ENCODE peak calls at places on chromosomes 13 and 19, in eight cellular contexts. T, B, J, S, C, P, A and D are unnamed samples.

GRCh38 chr13:42733046-42733445 is 48.3 kb upstream of the FAM216B start:
- DNase-seq in T (no peak), P (no peak), J (no peak), B (no peak), S (no peak), C (no peak), A (no peak), D (no peak)

GRCh38 chr13:26721251-26721939 is 39.2 kb downstream of the GPR12 start:
- DNase-seq in T (peak; percentile 1), J (no peak), B (no peak), C (no peak), A (peak; percentile 85), P (peak; percentile 13), S (peak; percentile 66), D (peak; percentile 68)

GRCh38 chr13:51814825-51815650 is 11.1 kb upstream of the DHRS12 start:
- DNase-seq in S (peak; percentile 76), J (peak; percentile 67), T (peak; percentile 45), A (peak; percentile 47), C (peak; percentile 79), P (no peak), B (peak; percentile 73), D (peak; percentile 70)

GRCh38 chr13:71867101-71867814 is at the start of gene DACH1:
- DNase-seq in J (peak; percentile 44), P (no peak), A (peak; percentile 70), T (peak; percentile 3), C (peak; percentile 69), S (peak; percentile 61), B (no peak), D (peak; percentile 46)

GRCh38 chr19:7986321-7987083 is 18.9 kb downstream of the ELAVL1 start:
- DNase-seq in A (no peak), S (no peak), B (peak; percentile 42), C (no peak), T (peak; percentile 35), P (no peak), J (no peak), D (no peak)

GRCh38 chr19:289651-290538 is 1.3 kb downstream of the PLPP2 start:
- DNase-seq in S (no peak), C (peak; percentile 27), B (peak; percentile 87), J (no peak), T (peak; percentile 86), P (no peak), A (no peak), D (no peak)

GRCh38 chr13:104779311-104779710 is 1713.1 kb upstream of the SLC10A2 start:
- DNase-seq in J (no peak), A (no peak), T (no peak), B (peak; percentile 13), P (no peak), C (no peak), S (no peak), D (peak; percentile 20)

GRCh38 chr13:22332411-22332810 is 661.5 kb downstream of the FGF9 start:
- DNase-seq in J (no peak), T (no peak), C (no peak), B (no peak), S (no peak), A (no peak), P (no peak), D (no peak)

GRCh38 chr13:101115762-101116161 is 300.5 kb downstream of the NALCN start:
- DNase-seq in C (no peak), S (no peak), P (no peak), B (no peak), T (peak; percentile 13), A (no peak), J (no peak), D (no peak)

GRCh38 chr19:38036707-38037106 is 129.7 kb downstream of the SIPA1L3 start:
- DNase-seq in B (no peak), J (no peak), S (no peak), P (no peak), C (no peak), T (no peak), A (peak; percentile 47), D (peak; percentile 56)

GRCh38 chr13:48643159-48643558 is 10.6 kb upstream of the CYSLTR2 start:
- DNase-seq in P (no peak), J (no peak), S (no peak), A (no peak), B (no peak), T (no peak), C (no peak), D (no peak)

GRCh38 chr13:44300895-44301638 is 72.6 kb upstream of the SERP2 start:
- DNase-seq in C (no peak), A (no peak), S (peak; percentile 85), B (peak; percentile 92), T (peak; percentile 76), P (peak; percentile 33), J (no peak), D (no peak)

GRCh38 chr13:50080856-50081105 is 65.5 kb downstream of the KCNRG start:
- DNase-seq in J (no peak), C (no peak), A (no peak), S (no peak), B (no peak), T (no peak), P (no peak), D (no peak)

GRCh38 chr13:114078501-114079451 is 53.6 kb downstream of the RASA3 start:
- DNase-seq in B (peak; percentile 78), S (peak; percentile 69), T (no peak), C (no peak), J (no peak), A (no peak), P (no peak), D (no peak)

GRCh38 chr13:45298206-45298505 is 42.8 kb downstream of the TPT1 start:
- DNase-seq in B (no peak), J (no peak), T (no peak), P (no peak), C (no peak), A (no peak), S (no peak), D (no peak)

GRCh38 chr13:113074401-113074800 is 31.2 kb upstream of the F7 start:
- DNase-seq in A (no peak), C (no peak), T (no peak), P (no peak), S (no peak), J (no peak), B (no peak), D (peak; percentile 7)

GRCh38 chr13:28451482-28452217 is 43.3 kb downstream of the FLT1 start:
- DNase-seq in T (no peak), S (no peak), B (no peak), A (no peak), J (no peak), P (no peak), C (no peak), D (no peak)

GRCh38 chr13:112616586-112617381 is 28.8 kb upstream of the TUBGCP3 start:
- DNase-seq in T (peak; percentile 51), A (peak; percentile 70), C (peak; percentile 69), P (peak; percentile 7), S (no peak), B (no peak), J (peak; percentile 28), D (peak; percentile 35)

DNA sequence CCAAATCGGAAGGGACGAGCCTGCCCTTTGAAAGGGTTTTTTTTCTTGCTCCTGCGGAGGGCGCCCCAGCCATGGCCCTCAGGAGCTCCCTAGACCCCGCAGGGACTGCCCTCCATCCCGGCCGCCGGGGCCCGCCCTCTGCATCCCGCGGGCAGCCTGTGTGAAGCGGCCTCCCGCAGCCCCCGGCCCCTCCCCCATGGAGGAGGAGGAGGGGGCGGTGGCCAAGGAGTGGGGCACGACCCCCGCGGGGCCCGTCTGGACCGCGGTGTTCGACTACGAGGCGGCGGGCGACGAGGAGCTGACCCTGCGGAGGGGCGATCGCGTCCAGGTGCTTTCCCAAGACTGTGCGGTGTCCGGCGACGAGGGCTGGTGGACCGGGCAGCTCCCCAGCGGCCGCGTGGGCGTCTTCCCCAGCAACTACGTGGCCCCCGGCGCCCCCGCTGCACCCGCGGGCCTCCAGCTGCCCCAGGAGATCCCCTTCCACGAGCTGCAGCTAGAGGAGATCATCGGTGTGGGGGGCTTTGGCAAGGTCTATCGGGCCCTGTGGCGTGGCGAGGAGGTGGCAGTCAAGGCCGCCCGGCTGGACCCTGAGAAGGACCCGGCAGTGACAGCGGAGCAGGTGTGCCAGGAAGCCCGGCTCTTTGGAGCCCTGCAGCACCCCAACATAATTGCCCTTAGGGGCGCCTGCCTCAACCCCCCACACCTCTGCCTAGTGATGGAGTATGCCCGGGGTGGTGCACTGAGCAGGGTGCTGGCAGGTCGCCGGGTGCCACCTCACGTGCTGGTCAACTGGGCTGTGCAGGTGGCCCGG is 815 bp downstream of the MAP3K10 start:
- DNase-seq in S (no peak), B (peak; percentile 12), P (no peak), C (peak; percentile 88), A (peak; percentile 76), T (peak; percentile 52), J (peak; percentile 37), D (peak; percentile 78)
- TF ChIP-seq CTCF in S (peak; percentile 10), B (no peak), P (no peak), C (peak; percentile 19), A (peak; percentile 23), T (peak; percentile 27), J (no peak), D (no peak)

GRCh38 chr19:45103625-45104319 is 10.8 kb downstream of the PPP1R37 start:
- DNase-seq in C (no peak), A (peak; percentile 88), S (no peak), P (no peak), T (no peak), B (no peak), J (no peak), D (no peak)
- TF ChIP-seq CTCF in C (no peak), A (peak; percentile 49), S (no peak), P (no peak), T (no peak), B (no peak), J (no peak), D (no peak)

GRCh38 chr19:17048885-17049453 is 22.4 kb upstream of the CPAMD8 start:
- DNase-seq in S (no peak), T (no peak), J (no peak), P (no peak), C (no peak), B (no peak), A (no peak), D (no peak)

GRCh38 chr19:17055636-17056035 is 19.6 kb downstream of the HAUS8 start:
- DNase-seq in B (no peak), T (no peak), S (no peak), A (no peak), J (no peak), P (no peak), C (no peak), D (no peak)

GRCh38 chr19:17054746-17055145 is 20.5 kb downstream of the HAUS8 start:
- DNase-seq in A (no peak), B (no peak), P (no peak), J (no peak), T (no peak), S (no peak), C (no peak), D (no peak)

GRCh38 chr19:17049711-17050280 is 23.2 kb upstream of the CPAMD8 start:
- DNase-seq in P (no peak), J (no peak), T (peak; percentile 16), A (no peak), B (peak; percentile 80), C (no peak), S (no peak), D (no peak)

GRCh38 chr19:17052439-17052838 is 22.8 kb downstream of the HAUS8 start:
- DNase-seq in A (peak; percentile 48), P (no peak), B (peak; percentile 35), T (peak; percentile 42), C (peak; percentile 62), S (no peak), J (peak; percentile 39), D (peak; percentile 69)
- TF ChIP-seq CTCF in A (peak; percentile 68), P (peak; percentile 57), B (peak; percentile 69), T (peak; percentile 52), C (peak; percentile 66), S (peak; percentile 54), J (peak; percentile 72), D (peak; percentile 75)

DNA sequence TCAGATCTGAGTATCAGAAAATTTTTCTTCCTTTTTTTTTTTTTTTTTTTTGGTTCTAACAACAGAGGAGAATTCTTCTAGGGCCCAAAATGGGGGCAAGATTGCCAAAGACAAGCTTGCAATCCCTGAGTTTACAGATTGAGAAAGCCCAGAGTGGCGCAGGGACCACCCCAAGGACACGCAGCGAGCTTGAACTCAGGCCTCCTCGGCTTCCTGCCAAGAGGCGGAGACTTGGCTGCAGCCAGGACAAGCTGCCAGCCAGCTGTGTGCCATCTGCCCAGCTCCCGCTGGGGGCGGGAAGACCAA is 508 bp upstream of the MRPL34 start:
- DNase-seq in C (no peak), A (no peak), T (no peak), P (no peak), B (no peak), S (no peak), J (no peak), D (no peak)
- TF ChIP-seq CTCF in C (no peak), A (no peak), T (no peak), P (no peak), B (no peak), S (no peak), J (no peak), D (no peak)